ENCODE peak calls at places on chromosomes 16 and 17, in six cellular contexts. G is GM23248; R is Panc1; N is small intestine; Z is neuronal stem cell; U is CD8-positive, alpha-beta T cell. E is an unnamed sample.

GRCh38 chr17:43855061-43855460 is 8.1 kb downstream of the CD300LG start:
- DNase-seq in U (no peak), R (no peak), Z (no peak), G (no peak), N (no peak), E (no peak)

GRCh38 chr16:75181630-75182029 is 25.3 kb downstream of the CTRB2 start:
- DNase-seq in U (no peak), Z (no peak), G (no peak), R (no peak), N (no peak), E (no peak)

GRCh38 chr16:10228779-10229178 is 46.6 kb upstream of the GRIN2A start:
- DNase-seq in U (no peak), Z (no peak), R (no peak), G (no peak), N (no peak), E (no peak)

GRCh38 chr17:36721560-36722120 is 120.3 kb downstream of the MRM1 start:
- DNase-seq in Z (no peak), R (no peak), U (peak), G (peak), N (no peak), E (no peak)

GRCh38 chr17:80475949-80476876 is at the start of gene NPTX1:
- DNase-seq in Z (no peak), G (peak), N (no peak), U (no peak), R (no peak), E (peak)

GRCh38 chr17:49214665-49215360 is 4.3 kb downstream of the ABI3 start:
- DNase-seq in N (no peak), R (no peak), G (no peak), Z (no peak), U (no peak), E (no peak)

GRCh38 chr17:73773702-73774101 is 129.5 kb upstream of the SDK2 start:
- DNase-seq in Z (no peak), R (no peak), U (no peak), G (peak), N (no peak), E (no peak)

GRCh38 chr16:4016648-4017047 is 99.6 kb downstream of the ADCY9 start:
- DNase-seq in Z (no peak), N (no peak), U (no peak), G (peak), R (no peak), E (no peak)

GRCh38 chr17:28514571-28515002 is 8.4 kb downstream of the FOXN1 start:
- DNase-seq in Z (no peak), R (no peak), N (peak), G (no peak), U (no peak), E (no peak)

GRCh38 chr17:49456172-49456965 is 38.7 kb upstream of the NGFR start:
- DNase-seq in N (no peak), G (peak), R (no peak), Z (no peak), U (no peak), E (no peak)

GRCh38 chr17:61713035-61713434 is 122.0 kb upstream of the NACA2 start:
- DNase-seq in R (no peak), U (no peak), G (no peak), N (no peak), Z (no peak), E (no peak)

GRCh38 chr16:70577256-70577698 is 53.7 kb downstream of the SF3B3 start:
- DNase-seq in Z (no peak), G (peak), U (no peak), R (no peak), N (no peak), E (peak)

GRCh38 chr16:75219838-75220237 is 1.1 kb downstream of the CTRB1 start:
- DNase-seq in Z (no peak), N (no peak), R (no peak), G (no peak), U (no peak), E (no peak)

GRCh38 chr17:17755715-17756114 is 74.5 kb downstream of the RAI1 start:
- DNase-seq in R (no peak), G (no peak), Z (no peak), N (no peak), U (no peak), E (no peak)

GRCh38 chr16:78310196-78310595 is 210.7 kb downstream of the WWOX start:
- DNase-seq in R (no peak), Z (no peak), N (no peak), G (no peak), U (no peak), E (no peak)

GRCh38 chr16:85863384-85863774 is 35.6 kb upstream of the IRF8 start:
- DNase-seq in Z (no peak), N (no peak), R (no peak), G (peak), U (no peak), E (peak)

DNA sequence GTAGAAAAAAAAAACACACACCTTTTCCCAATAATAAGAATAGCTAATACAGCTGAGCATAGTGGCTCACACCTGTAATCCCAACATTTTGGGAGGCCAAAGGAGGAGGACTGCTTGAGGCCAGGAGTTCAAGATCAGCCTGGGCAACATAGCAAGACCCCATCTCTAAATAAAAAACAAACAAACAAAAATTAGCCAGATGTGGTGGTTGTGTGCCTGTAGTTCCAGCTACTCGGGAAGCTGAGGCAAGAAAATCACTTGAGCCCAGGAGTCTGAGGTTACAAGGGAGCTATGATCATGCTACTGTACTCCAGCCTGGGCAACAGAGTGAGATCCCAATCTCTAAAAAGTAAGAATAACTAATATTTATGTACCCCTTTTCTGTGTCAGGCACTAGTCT is 42.8 kb upstream of the GFOD2 start:
- DNase-seq in N (no peak), Z (no peak), R (no peak), U (no peak), G (no peak), E (no peak)
- H3K27ac ChIP-seq in N (no peak), Z (no peak), R (no peak), U (no peak), G (no peak), E (no peak)

GRCh38 chr17:50902768-50903353 is 36.7 kb upstream of the TOB1 start:
- DNase-seq in N (no peak), U (no peak), Z (peak), G (no peak), R (no peak), E (no peak)
- H3K27ac ChIP-seq in N (peak), U (no peak), Z (peak), G (no peak), R (peak), E (peak)

DNA sequence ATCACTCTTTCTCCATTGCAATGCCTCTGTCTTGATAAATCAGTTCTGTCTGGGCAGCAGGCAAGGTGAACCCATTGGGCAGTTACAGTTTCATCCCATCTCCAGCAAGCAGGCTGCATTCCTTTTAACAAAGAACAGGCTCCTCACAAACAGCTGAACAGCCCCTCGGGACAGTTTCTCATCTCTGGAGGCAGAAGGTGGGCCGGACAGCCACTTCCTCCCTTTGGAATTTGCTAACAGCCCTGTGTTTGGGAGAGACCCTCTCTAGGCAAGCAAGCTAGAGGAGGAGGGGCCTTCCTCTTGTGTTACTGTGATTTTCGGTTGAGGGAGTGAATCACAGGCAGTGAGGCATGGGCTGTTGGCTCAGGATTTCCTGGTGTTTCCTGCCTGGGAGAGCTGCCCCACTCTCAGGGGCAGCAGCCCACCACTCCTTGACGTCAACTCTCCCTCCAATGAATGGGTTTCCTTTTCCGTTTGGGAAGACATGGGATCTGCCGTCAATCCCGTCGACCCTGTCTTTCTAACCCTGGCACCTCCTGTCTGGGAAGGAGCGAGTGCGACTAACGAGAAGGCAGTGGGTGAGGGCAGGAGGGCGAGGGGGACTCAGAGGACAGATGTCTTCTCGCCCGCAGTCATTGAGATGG is 3.7 kb upstream of the PGS1 start:
- DNase-seq in U (no peak), G (peak), R (no peak), N (no peak), Z (peak), E (no peak)
- H3K27ac ChIP-seq in U (no peak), G (peak), R (peak), N (peak), Z (peak), E (peak)

DNA sequence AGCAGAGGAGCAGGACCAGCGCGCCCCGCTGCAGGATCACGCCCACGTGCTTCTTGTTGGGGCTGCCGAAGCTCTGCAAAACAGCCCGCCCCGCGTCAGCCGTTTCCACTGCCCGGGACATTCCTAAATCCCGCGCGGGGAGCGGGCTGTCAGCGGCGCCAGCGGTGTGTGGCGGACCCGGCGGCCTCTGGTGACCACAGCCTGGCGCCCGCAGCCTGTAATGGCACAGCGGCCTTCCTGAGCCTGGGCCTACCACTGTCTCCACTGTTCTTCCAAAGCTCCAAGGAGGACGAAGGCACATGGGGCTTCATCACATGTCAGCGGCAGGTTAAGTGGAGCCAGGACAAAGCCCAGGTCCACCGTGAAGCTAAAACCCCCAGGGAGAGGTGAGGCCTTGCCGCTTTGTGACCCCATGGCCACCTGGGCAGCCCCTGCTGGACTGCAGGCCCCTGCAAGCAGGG is 2.5 kb downstream of the SLC47A2 start:
- DNase-seq in G (no peak), U (no peak), N (no peak), R (no peak), Z (no peak), E (no peak)
- H3K27ac ChIP-seq in G (no peak), U (no peak), N (no peak), R (no peak), Z (no peak), E (peak)

GRCh38 chr16:67910162-67910561 is 17.1 kb downstream of the PSKH1 start:
- DNase-seq in U (no peak), G (peak), R (no peak), N (no peak), Z (no peak), E (no peak)
- H3K27ac ChIP-seq in U (no peak), G (no peak), R (no peak), N (no peak), Z (no peak), E (peak)

GRCh38 chr16:57130950-57131321 is 38.6 kb downstream of the CPNE2 start:
- DNase-seq in G (no peak), U (no peak), N (no peak), R (no peak), Z (no peak), E (no peak)
- H3K27ac ChIP-seq in G (no peak), U (peak), N (no peak), R (no peak), Z (no peak), E (no peak)

DNA sequence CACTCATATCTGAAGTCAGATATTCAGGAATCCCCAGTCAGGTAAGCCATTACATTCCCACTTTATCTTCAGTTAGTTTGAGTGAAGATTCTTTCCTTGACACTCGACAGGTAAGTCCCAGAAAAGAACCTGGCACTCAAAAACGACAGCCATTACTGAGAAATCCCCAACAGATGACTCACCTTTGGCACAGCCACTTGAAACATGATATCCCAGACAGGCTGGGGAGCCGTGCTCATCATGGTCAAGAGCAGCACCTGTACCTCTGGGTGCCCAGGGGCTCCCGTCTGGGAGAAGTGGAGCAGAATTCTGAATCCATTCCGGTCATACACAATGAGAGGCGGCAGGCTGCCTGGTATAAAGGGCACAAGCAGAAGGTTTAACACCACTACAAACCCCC is 16.8 kb upstream of the COG7 start:
- DNase-seq in G (peak), U (no peak), R (no peak), N (no peak), Z (no peak), E (peak)
- H3K27ac ChIP-seq in G (no peak), U (no peak), R (no peak), N (no peak), Z (no peak), E (no peak)

GRCh38 chr16:12290165-12290564 is 313.6 kb downstream of the SNX29 start:
- DNase-seq in R (no peak), Z (no peak), G (no peak), U (no peak), N (no peak), E (no peak)
- H3K27ac ChIP-seq in R (no peak), Z (no peak), G (no peak), U (no peak), N (no peak), E (no peak)

GRCh38 chr17:79338142-79338541 is 263.5 kb downstream of the ENGASE start:
- DNase-seq in U (no peak), N (no peak), Z (no peak), G (peak), R (no peak), E (peak)
- H3K27ac ChIP-seq in U (no peak), N (no peak), Z (no peak), G (no peak), R (no peak), E (no peak)

GRCh38 chr16:19555938-19556778 is 655 bp downstream of the VPS35L start:
- DNase-seq in R (peak), G (peak), Z (peak), U (no peak), N (no peak), E (no peak)
- H3K27ac ChIP-seq in R (peak), G (peak), Z (peak), U (peak), N (peak), E (peak)